ENCODE peak calls at places on chromosomes 11 and 22, in five cellular contexts. One of them, this sample, is unnamed.

GRCh38 chr11:134001596-134001995 is 44.8 kb upstream of the IGSF9B start:
- DNase-seq in ovary: no peak
- DNase-seq in AG10803: no peak
- DNase-seq in endodermal cell: no peak
- DNase-seq in PC-3: no peak
- DNase-seq in this sample: no peak

GRCh38 chr22:43199541-43199940 is 12.6 kb upstream of the TTLL12 start:
- DNase-seq in ovary: no peak
- DNase-seq in AG10803: no peak
- DNase-seq in endodermal cell: no peak
- DNase-seq in PC-3: no peak
- DNase-seq in this sample: no peak

GRCh38 chr11:76215946-76216345 is 9.6 kb upstream of the WNT11 start:
- DNase-seq in ovary: no peak
- DNase-seq in AG10803: peak; percentile 71
- DNase-seq in endodermal cell: no peak
- DNase-seq in PC-3: no peak
- DNase-seq in this sample: peak; percentile 51

GRCh38 chr22:33247758-33248157 is 189.6 kb upstream of the SYN3 start:
- DNase-seq in ovary: no peak
- DNase-seq in AG10803: no peak
- DNase-seq in endodermal cell: no peak
- DNase-seq in PC-3: no peak
- DNase-seq in this sample: no peak

GRCh38 chr22:30940655-30941362 is 27.8 kb downstream of the MORC2 start:
- DNase-seq in ovary: no peak
- DNase-seq in AG10803: no peak
- DNase-seq in endodermal cell: no peak
- DNase-seq in PC-3: no peak
- DNase-seq in this sample: no peak

GRCh38 chr11:125743681-125744080 is 2.4 kb upstream of the PATE1 start:
- DNase-seq in ovary: no peak
- DNase-seq in AG10803: no peak
- DNase-seq in endodermal cell: no peak
- DNase-seq in PC-3: no peak
- DNase-seq in this sample: no peak

GRCh38 chr11:65402790-65403189 is 16.4 kb downstream of the FRMD8 start:
- DNase-seq in ovary: no peak
- DNase-seq in AG10803: no peak
- DNase-seq in endodermal cell: no peak
- DNase-seq in PC-3: no peak
- DNase-seq in this sample: no peak

GRCh38 chr11:65498042-65498726 is 661 bp upstream of the MALAT1 start:
- DNase-seq in ovary: peak; percentile 63
- DNase-seq in AG10803: peak; percentile 74
- DNase-seq in endodermal cell: peak; percentile 71
- DNase-seq in PC-3: peak; percentile 50
- DNase-seq in this sample: peak; percentile 40

GRCh38 chr11:77146261-77147035 is 18.4 kb downstream of the MYO7A start:
- DNase-seq in ovary: no peak
- DNase-seq in AG10803: no peak
- DNase-seq in endodermal cell: no peak
- DNase-seq in PC-3: no peak
- DNase-seq in this sample: no peak

GRCh38 chr11:60125962-60126585 is 37.6 kb downstream of the MS4A2 start:
- DNase-seq in ovary: no peak
- DNase-seq in AG10803: no peak
- DNase-seq in endodermal cell: no peak
- DNase-seq in PC-3: peak; percentile 98
- DNase-seq in this sample: no peak

GRCh38 chr11:68256331-68256741 is 15.4 kb downstream of the C11orf24 start:
- DNase-seq in ovary: peak; percentile 63
- DNase-seq in AG10803: peak; percentile 68
- DNase-seq in endodermal cell: no peak
- DNase-seq in PC-3: no peak
- DNase-seq in this sample: peak; percentile 40

GRCh38 chr11:28559497-28559896 is 451.3 kb downstream of the METTL15 start:
- DNase-seq in ovary: no peak
- DNase-seq in AG10803: no peak
- DNase-seq in endodermal cell: peak; percentile 48
- DNase-seq in PC-3: no peak
- DNase-seq in this sample: no peak

GRCh38 chr11:40280161-40281054 is 1179.0 kb downstream of the LRRC4C start:
- DNase-seq in ovary: no peak
- DNase-seq in AG10803: no peak
- DNase-seq in endodermal cell: no peak
- DNase-seq in PC-3: no peak
- DNase-seq in this sample: no peak

GRCh38 chr22:44033287-44033686 is 9.2 kb downstream of the PARVB start:
- DNase-seq in ovary: no peak
- DNase-seq in AG10803: no peak
- DNase-seq in endodermal cell: no peak
- DNase-seq in PC-3: no peak
- DNase-seq in this sample: no peak

GRCh38 chr11:28877366-28877765 is 769.2 kb downstream of the METTL15 start:
- DNase-seq in ovary: no peak
- DNase-seq in AG10803: no peak
- DNase-seq in endodermal cell: no peak
- DNase-seq in PC-3: peak; percentile 29
- DNase-seq in this sample: no peak

GRCh38 chr22:41003976-41004375 is 52.8 kb downstream of the RBX1 start:
- DNase-seq in ovary: no peak
- DNase-seq in AG10803: no peak
- DNase-seq in endodermal cell: no peak
- DNase-seq in PC-3: no peak
- DNase-seq in this sample: no peak

GRCh38 chr11:34178422-34178821 is 73.0 kb downstream of the NAT10 start:
- DNase-seq in ovary: no peak
- DNase-seq in AG10803: no peak
- DNase-seq in endodermal cell: no peak
- DNase-seq in PC-3: no peak
- DNase-seq in this sample: no peak

GRCh38 chr11:3642071-3642951 is 519 bp upstream of the ART5 start:
- DNase-seq in ovary: peak; percentile 89
- DNase-seq in AG10803: peak; percentile 61
- DNase-seq in endodermal cell: peak; percentile 99
- DNase-seq in PC-3: peak; percentile 52
- DNase-seq in this sample: peak; percentile 74

GRCh38 chr11:2114430-2115241 is 24.6 kb downstream of the IGF2 start:
- DNase-seq in ovary: no peak
- DNase-seq in AG10803: no peak
- DNase-seq in endodermal cell: no peak
- DNase-seq in PC-3: no peak
- DNase-seq in this sample: no peak

GRCh38 chr22:33869946-33870345 is 50.3 kb downstream of the LARGE1 start:
- DNase-seq in ovary: no peak
- DNase-seq in AG10803: no peak
- DNase-seq in endodermal cell: no peak
- DNase-seq in PC-3: no peak
- DNase-seq in this sample: no peak

GRCh38 chr11:116459233-116459632 is 313.6 kb downstream of the BUD13 start:
- DNase-seq in ovary: peak; percentile 24
- DNase-seq in AG10803: no peak
- DNase-seq in endodermal cell: no peak
- DNase-seq in PC-3: no peak
- DNase-seq in this sample: no peak

GRCh38 chr22:48055827-48056226 is 1293.4 kb downstream of the TBC1D22A start:
- DNase-seq in ovary: no peak
- DNase-seq in AG10803: no peak
- DNase-seq in endodermal cell: peak; percentile 15
- DNase-seq in PC-3: peak; percentile 43
- DNase-seq in this sample: no peak

GRCh38 chr11:96464695-96465307 is 75.0 kb downstream of the JRKL start:
- DNase-seq in ovary: no peak
- DNase-seq in AG10803: peak; percentile 76
- DNase-seq in endodermal cell: no peak
- DNase-seq in PC-3: peak; percentile 90
- DNase-seq in this sample: peak; percentile 77

GRCh38 chr11:128891410-128891861 is 280 bp downstream of the KCNJ5 start:
- DNase-seq in ovary: no peak
- DNase-seq in AG10803: no peak
- DNase-seq in endodermal cell: peak; percentile 75
- DNase-seq in PC-3: no peak
- DNase-seq in this sample: no peak

GRCh38 chr11:100680070-100680469 is 7.0 kb upstream of the ARHGAP42 start:
- DNase-seq in ovary: no peak
- DNase-seq in AG10803: no peak
- DNase-seq in endodermal cell: no peak
- DNase-seq in PC-3: no peak
- DNase-seq in this sample: no peak

GRCh38 chr11:75174781-75175370 is 24.0 kb downstream of the SLCO2B1 start:
- DNase-seq in ovary: no peak
- DNase-seq in AG10803: peak; percentile 43
- DNase-seq in endodermal cell: no peak
- DNase-seq in PC-3: no peak
- DNase-seq in this sample: peak; percentile 34

GRCh38 chr11:69919659-69920499 is 100.7 kb upstream of the FGF3 start:
- DNase-seq in ovary: no peak
- DNase-seq in AG10803: no peak
- DNase-seq in endodermal cell: peak; percentile 46
- DNase-seq in PC-3: peak; percentile 17
- DNase-seq in this sample: no peak

GRCh38 chr22:38272373-38273134 is at the start of gene TMEM184B:
- DNase-seq in ovary: peak; percentile 84
- DNase-seq in AG10803: peak; percentile 64
- DNase-seq in endodermal cell: peak; percentile 89
- DNase-seq in PC-3: peak; percentile 72
- DNase-seq in this sample: peak; percentile 90

GRCh38 chr11:102223859-102224258 is 93.4 kb upstream of the BIRC3 start:
- DNase-seq in ovary: no peak
- DNase-seq in AG10803: peak; percentile 38
- DNase-seq in endodermal cell: no peak
- DNase-seq in PC-3: no peak
- DNase-seq in this sample: peak; percentile 34

GRCh38 chr11:96254854-96255253 is 88.1 kb downstream of the MAML2 start:
- DNase-seq in ovary: no peak
- DNase-seq in AG10803: no peak
- DNase-seq in endodermal cell: no peak
- DNase-seq in PC-3: no peak
- DNase-seq in this sample: no peak

GRCh38 chr11:104705475-104706195 is 192.6 kb downstream of the CASP12 start:
- DNase-seq in ovary: no peak
- DNase-seq in AG10803: peak; percentile 1
- DNase-seq in endodermal cell: no peak
- DNase-seq in PC-3: peak; percentile 12
- DNase-seq in this sample: no peak

GRCh38 chr22:17802411-17802810 is 28.1 kb upstream of the BID start:
- DNase-seq in ovary: no peak
- DNase-seq in AG10803: no peak
- DNase-seq in endodermal cell: no peak
- DNase-seq in PC-3: no peak
- DNase-seq in this sample: no peak

GRCh38 chr22:44387486-44387885 is 74.7 kb upstream of the SHISAL1 start:
- DNase-seq in ovary: peak; percentile 2
- DNase-seq in AG10803: no peak
- DNase-seq in endodermal cell: peak; percentile 3
- DNase-seq in PC-3: no peak
- DNase-seq in this sample: no peak

GRCh38 chr11:123461164-123461563 is 31.1 kb downstream of the GRAMD1B start:
- DNase-seq in ovary: no peak
- DNase-seq in AG10803: peak; percentile 21
- DNase-seq in endodermal cell: no peak
- DNase-seq in PC-3: no peak
- DNase-seq in this sample: no peak

DNA sequence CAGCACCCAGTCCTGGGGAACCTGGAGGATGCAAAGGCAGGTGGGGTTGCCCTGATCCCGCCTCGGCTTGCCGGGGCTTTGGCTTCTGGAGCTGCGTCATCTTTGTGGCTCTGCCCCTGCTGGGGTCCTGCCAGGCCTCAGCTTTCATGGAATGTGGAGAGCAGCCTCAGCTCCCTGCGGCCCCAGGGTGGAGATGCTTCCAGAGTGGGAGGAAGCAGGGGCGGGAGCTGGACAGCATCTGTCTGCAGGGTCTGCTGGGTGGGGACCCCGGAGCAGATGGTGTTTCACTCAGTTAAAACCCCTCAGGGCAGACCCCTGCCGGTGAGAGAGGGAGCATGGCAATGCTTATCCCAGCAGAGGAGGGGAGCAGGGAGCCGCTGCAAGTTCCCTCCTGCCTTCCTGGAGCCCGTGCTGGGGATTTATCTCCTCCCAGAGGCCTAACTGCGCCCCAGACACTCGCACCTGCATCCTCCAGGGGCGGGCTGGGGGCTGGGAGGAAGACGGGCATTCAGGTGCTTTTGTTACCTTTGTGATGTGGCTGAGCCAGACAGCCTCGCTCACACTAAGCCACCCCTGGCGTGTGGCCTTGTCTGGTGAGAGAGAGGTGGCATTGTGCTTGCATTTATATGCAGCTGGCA is 15.7 kb downstream of the GRIK4 start:
- DNase-seq in ovary: peak; percentile 74
- DNase-seq in AG10803: peak; percentile 59
- DNase-seq in endodermal cell: peak; percentile 92
- DNase-seq in PC-3: no peak
- DNase-seq in this sample: no peak
- TF ChIP-seq CTCF in ovary: no peak
- TF ChIP-seq CTCF in AG10803: no peak
- TF ChIP-seq CTCF in endodermal cell: peak; percentile 73
- TF ChIP-seq CTCF in PC-3: no peak
- TF ChIP-seq CTCF in this sample: peak; percentile 6

GRCh38 chr11:802693-803466 is 2.2 kb downstream of the PIDD1 start:
- DNase-seq in ovary: no peak
- DNase-seq in AG10803: no peak
- DNase-seq in endodermal cell: no peak
- DNase-seq in PC-3: no peak
- DNase-seq in this sample: no peak
- H3K4me3 ChIP-seq in ovary: no peak overlapping the region
- H3K4me3 ChIP-seq in AG10803: peak overlapping the region; percentile 65
- H3K4me3 ChIP-seq in endodermal cell: no peak overlapping the region
- H3K4me3 ChIP-seq in PC-3: no peak overlapping the region
- H3K4me3 ChIP-seq in this sample: peak overlapping the region; percentile 18

GRCh38 chr11:131760191-131760951 is 390.0 kb downstream of the NTM start:
- DNase-seq in ovary: no peak
- DNase-seq in AG10803: peak; percentile 87
- DNase-seq in endodermal cell: peak; percentile 84
- DNase-seq in PC-3: no peak
- DNase-seq in this sample: peak; percentile 87
- TF ChIP-seq CTCF in ovary: no peak
- TF ChIP-seq CTCF in AG10803: no peak
- TF ChIP-seq CTCF in endodermal cell: peak; percentile 71
- TF ChIP-seq CTCF in PC-3: no peak
- TF ChIP-seq CTCF in this sample: peak; percentile 3

GRCh38 chr22:50169181-50169759 is 1.3 kb upstream of the PANX2 start:
- DNase-seq in ovary: peak; percentile 28
- DNase-seq in AG10803: no peak
- DNase-seq in endodermal cell: no peak
- DNase-seq in PC-3: no peak
- DNase-seq in this sample: no peak

GRCh38 chr22:50171319-50171964 is 911 bp downstream of the PANX2 start:
- DNase-seq in ovary: peak; percentile 26
- DNase-seq in AG10803: no peak
- DNase-seq in endodermal cell: no peak
- DNase-seq in PC-3: no peak
- DNase-seq in this sample: no peak

GRCh38 chr22:50167689-50168489 is 2.6 kb upstream of the PANX2 start:
- DNase-seq in ovary: no peak
- DNase-seq in AG10803: no peak
- DNase-seq in endodermal cell: no peak
- DNase-seq in PC-3: no peak
- DNase-seq in this sample: no peak

GRCh38 chr22:50170453-50171318 is at the start of gene PANX2:
- DNase-seq in ovary: peak; percentile 35
- DNase-seq in AG10803: no peak
- DNase-seq in endodermal cell: peak; percentile 74
- DNase-seq in PC-3: no peak
- DNase-seq in this sample: no peak

GRCh38 chr22:50169774-50170341 is 673 bp upstream of the PANX2 start:
- DNase-seq in ovary: peak; percentile 31
- DNase-seq in AG10803: no peak
- DNase-seq in endodermal cell: peak; percentile 78
- DNase-seq in PC-3: peak; percentile 46
- DNase-seq in this sample: peak; percentile 29
- H3K4me3 ChIP-seq in ovary: peak overlapping the region; percentile 34
- H3K4me3 ChIP-seq in AG10803: peak overlapping the region; percentile 12
- H3K4me3 ChIP-seq in endodermal cell: no peak overlapping the region
- H3K4me3 ChIP-seq in PC-3: peak overlapping the region; percentile 48
- H3K4me3 ChIP-seq in this sample: peak overlapping the region; percentile 36